ENCODE peak calls at places on chromosomes 7 and 10, in six cellular contexts. Q, I, N, S, X and T are unnamed samples.

GRCh38 chr10:15460661-15461060 is 89.6 kb upstream of the FAM171A1 start:
- DNase-seq in S (no peak), Q (no peak), I (no peak), N (no peak), X (no peak), T (no peak)

GRCh38 chr7:44735403-44736165 is 13.1 kb upstream of the ZMIZ2 start:
- DNase-seq in Q (peak), N (no peak), X (peak), S (no peak), I (peak), T (peak)

GRCh38 chr7:43888983-43889945 is 17.1 kb downstream of the URGCP start:
- DNase-seq in I (no peak), X (peak), N (no peak), Q (no peak), S (no peak), T (no peak)

GRCh38 chr10:17155821-17156220 is 26.2 kb upstream of the CUBN start:
- DNase-seq in N (no peak), S (no peak), X (no peak), I (no peak), Q (no peak), T (no peak)

GRCh38 chr10:44387853-44388251 is 3.0 kb upstream of the CXCL12 start:
- DNase-seq in S (no peak), I (no peak), N (no peak), Q (no peak), X (no peak), T (no peak)

GRCh38 chr10:22344204-22344603 is 1.1 kb upstream of the SPAG6 start:
- DNase-seq in X (no peak), N (no peak), I (no peak), Q (no peak), S (no peak), T (no peak)

GRCh38 chr10:120349069-120349468 is 108.0 kb upstream of the PLPP4 start:
- DNase-seq in S (no peak), Q (no peak), X (no peak), I (no peak), N (no peak), T (no peak)

GRCh38 chr10:15211464-15211979 is 43.0 kb upstream of the NMT2 start:
- DNase-seq in X (peak), I (no peak), Q (no peak), N (no peak), S (no peak), T (no peak)

GRCh38 chr7:82674319-82674718 is 230.7 kb upstream of the CACNA2D1 start:
- DNase-seq in I (no peak), S (no peak), Q (no peak), X (peak), N (no peak), T (no peak)

GRCh38 chr10:70115948-70116682 is 16.5 kb downstream of the AIFM2 start:
- DNase-seq in N (peak), I (peak), S (peak), X (peak), Q (peak), T (no peak)

GRCh38 chr7:25255603-25256320 is 27.5 kb upstream of the NPVF start:
- DNase-seq in Q (no peak), X (no peak), S (no peak), N (no peak), I (no peak), T (no peak)

GRCh38 chr10:9229702-9230101 is 1175.2 kb downstream of the GATA3 start:
- DNase-seq in Q (no peak), I (no peak), X (no peak), N (no peak), S (no peak), T (no peak)

GRCh38 chr7:55109384-55110167 is 90.8 kb downstream of the EGFR start:
- DNase-seq in N (no peak), I (no peak), X (peak), S (no peak), Q (peak), T (no peak)

GRCh38 chr10:62384057-62384446 is 9.9 kb downstream of the ZNF365 start:
- DNase-seq in N (no peak), X (peak), S (no peak), Q (peak), I (no peak), T (peak)

GRCh38 chr7:124060528-124060927 is 27.7 kb upstream of the TMEM229A start:
- DNase-seq in Q (no peak), I (no peak), X (no peak), N (no peak), S (no peak), T (no peak)

GRCh38 chr7:87934699-87935372 is 785 bp downstream of the ADAM22 start:
- DNase-seq in Q (peak), N (peak), S (no peak), I (no peak), X (no peak), T (no peak)

GRCh38 chr10:71086439-71087080 is 125.8 kb upstream of the UNC5B start:
- DNase-seq in S (no peak), I (no peak), Q (no peak), N (no peak), X (no peak), T (no peak)

GRCh38 chr7:46534593-46535271 is 613.7 kb upstream of the IGFBP3 start:
- DNase-seq in N (no peak), I (no peak), X (peak), S (no peak), Q (peak), T (no peak)

GRCh38 chr7:54987772-54988171 is 31.0 kb upstream of the EGFR start:
- DNase-seq in S (no peak), Q (peak), N (no peak), X (no peak), I (peak), T (no peak)

GRCh38 chr10:11149499-11149898 is 131.8 kb downstream of the CELF2 start:
- DNase-seq in N (no peak), I (no peak), Q (no peak), S (no peak), X (no peak), T (no peak)

GRCh38 chr10:123687758-123688157 is 21.6 kb downstream of the GPR26 start:
- DNase-seq in I (peak), X (no peak), S (no peak), N (no peak), Q (no peak), T (no peak)

GRCh38 chr10:9608592-9608991 is 1409.1 kb upstream of the CELF2 start:
- DNase-seq in N (no peak), X (peak), Q (no peak), I (no peak), S (no peak), T (no peak)

GRCh38 chr10:59098811-59099452 is 77.5 kb upstream of the PHYHIPL start:
- DNase-seq in N (peak), S (no peak), I (no peak), Q (no peak), X (peak), T (no peak)

GRCh38 chr7:107934991-107935770 is 44.2 kb downstream of the DLD start:
- DNase-seq in S (no peak), Q (no peak), N (no peak), X (peak), I (no peak), T (no peak)

GRCh38 chr10:71589617-71590551 is 129.7 kb downstream of the C10orf105 start:
- DNase-seq in Q (no peak), I (peak), X (no peak), S (no peak), N (no peak), T (no peak)

GRCh38 chr7:66379761-66380160 is 174.6 kb downstream of the TPST1 start:
- DNase-seq in Q (no peak), N (no peak), I (no peak), S (no peak), X (peak), T (no peak)

GRCh38 chr7:14960686-14961085 is 58.1 kb upstream of the DGKB start:
- DNase-seq in N (peak), I (no peak), S (no peak), Q (no peak), X (no peak), T (no peak)

GRCh38 chr7:19522486-19522885 is 186.4 kb downstream of the POLR1F start:
- DNase-seq in S (no peak), I (no peak), X (peak), N (no peak), Q (no peak), T (no peak)

DNA sequence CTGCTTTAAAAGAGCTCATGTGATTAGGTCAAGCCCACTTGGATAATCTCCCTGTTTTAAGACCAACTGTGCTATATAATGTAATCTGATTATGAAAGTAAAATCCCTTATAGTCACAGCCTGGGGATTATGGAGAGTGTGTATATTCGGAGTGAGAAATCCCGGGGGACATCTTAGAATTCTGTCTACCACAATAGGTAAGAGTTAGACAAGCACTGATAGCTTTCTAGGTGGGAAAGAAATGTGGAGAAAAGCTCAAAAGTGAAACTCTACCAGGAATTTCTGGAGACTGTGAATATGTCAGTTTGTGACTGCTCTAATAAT is 2.9 kb upstream of the VCL start:
- DNase-seq in X (no peak), I (no peak), S (no peak), N (no peak), Q (no peak), T (no peak)
- TF ChIP-seq SMC3 in X (no peak), I (no peak), S (no peak), N (no peak), Q (no peak), T (no peak)

GRCh38 chr7:158818325-158819213 is 10.7 kb downstream of the ESYT2 start:
- DNase-seq in I (peak), N (peak), X (peak), S (peak), Q (peak), T (peak)

GRCh38 chr7:158824028-158824427 is 5.3 kb downstream of the ESYT2 start:
- DNase-seq in I (no peak), N (no peak), X (no peak), S (no peak), Q (no peak), T (peak)

GRCh38 chr7:158821173-158822021 is 7.9 kb downstream of the ESYT2 start:
- DNase-seq in I (peak), N (no peak), X (peak), Q (peak), S (peak), T (no peak)

GRCh38 chr7:158819571-158820203 is 9.6 kb downstream of the ESYT2 start:
- DNase-seq in X (no peak), I (no peak), N (no peak), Q (no peak), S (peak), T (no peak)

GRCh38 chr7:158820656-158821055 is 8.7 kb downstream of the ESYT2 start:
- DNase-seq in X (peak), S (no peak), N (no peak), Q (no peak), I (no peak), T (no peak)
- H3K4me2 ChIP-seq in X (peak), S (no peak), N (peak), Q (peak), I (no peak), T (no peak)

GRCh38 chr7:104328970-104329825 is 795 bp downstream of the LHFPL3 start:
- DNase-seq in S (no peak), Q (no peak), N (peak), I (no peak), X (no peak), T (no peak)
- TF ChIP-seq SMC3 in S (no peak), Q (no peak), N (no peak), I (no peak), X (no peak), T (no peak)

GRCh38 chr7:101684980-101685323 is 55.9 kb upstream of the MYL10 start:
- DNase-seq in S (no peak), I (no peak), X (no peak), Q (no peak), N (no peak), T (no peak)
- H3K4me2 ChIP-seq in S (no peak), I (no peak), X (no peak), Q (no peak), N (no peak), T (no peak)